ENCODE peak calls at places on chromosomes 13 and 19, in eight cellular contexts. One of them, this sample, is unnamed.
A peak's percentile ranks its signal among the peaks of the same experiment; 100 is the strongest.

GRCh38 chr13:77580748-77581147 is 45.2 kb downstream of the SCEL start:
- DNase-seq in thoracic aorta: no peak
- DNase-seq in WTC11: no peak
- DNase-seq in bronchial epithelial cell: no peak
- DNase-seq in fibroblast of pulmonary artery: no peak
- DNase-seq in astrocyte of the cerebellum: no peak
- DNase-seq in HFF-Myc: no peak
- DNase-seq in adrenal gland: no peak
- DNase-seq in this sample: no peak

GRCh38 chr19:47094557-47095517 is 18.7 kb downstream of the ZC3H4 start:
- DNase-seq in HFF-Myc: no peak
- DNase-seq in adrenal gland: no peak
- DNase-seq in thoracic aorta: no peak
- DNase-seq in fibroblast of pulmonary artery: no peak
- DNase-seq in bronchial epithelial cell: no peak
- DNase-seq in astrocyte of the cerebellum: no peak
- DNase-seq in WTC11: no peak
- DNase-seq in this sample: no peak

GRCh38 chr13:25692156-25692555 is 320.4 kb downstream of the ATP8A2 start:
- DNase-seq in thoracic aorta: no peak
- DNase-seq in fibroblast of pulmonary artery: no peak
- DNase-seq in HFF-Myc: no peak
- DNase-seq in WTC11: no peak
- DNase-seq in bronchial epithelial cell: no peak
- DNase-seq in adrenal gland: no peak
- DNase-seq in astrocyte of the cerebellum: peak; percentile 3
- DNase-seq in this sample: no peak

GRCh38 chr19:29115181-29115580 is 97.8 kb downstream of the UQCRFS1 start:
- DNase-seq in astrocyte of the cerebellum: no peak
- DNase-seq in WTC11: no peak
- DNase-seq in thoracic aorta: no peak
- DNase-seq in bronchial epithelial cell: no peak
- DNase-seq in HFF-Myc: no peak
- DNase-seq in adrenal gland: peak; percentile 10
- DNase-seq in fibroblast of pulmonary artery: no peak
- DNase-seq in this sample: no peak

GRCh38 chr19:49566302-49566701 is 14.1 kb downstream of the NOSIP start:
- DNase-seq in adrenal gland: no peak
- DNase-seq in WTC11: no peak
- DNase-seq in astrocyte of the cerebellum: no peak
- DNase-seq in thoracic aorta: no peak
- DNase-seq in HFF-Myc: no peak
- DNase-seq in bronchial epithelial cell: no peak
- DNase-seq in fibroblast of pulmonary artery: no peak
- DNase-seq in this sample: no peak

GRCh38 chr19:42989851-42990250 is 36.4 kb downstream of the PSG11 start:
- DNase-seq in adrenal gland: no peak
- DNase-seq in WTC11: no peak
- DNase-seq in thoracic aorta: no peak
- DNase-seq in HFF-Myc: no peak
- DNase-seq in bronchial epithelial cell: peak; percentile 96
- DNase-seq in fibroblast of pulmonary artery: no peak
- DNase-seq in astrocyte of the cerebellum: peak; percentile 0
- DNase-seq in this sample: no peak

GRCh38 chr13:114101325-114101821 is 31.1 kb downstream of the RASA3 start:
- DNase-seq in bronchial epithelial cell: no peak
- DNase-seq in thoracic aorta: no peak
- DNase-seq in WTC11: peak; percentile 11
- DNase-seq in astrocyte of the cerebellum: no peak
- DNase-seq in fibroblast of pulmonary artery: no peak
- DNase-seq in HFF-Myc: no peak
- DNase-seq in adrenal gland: no peak
- DNase-seq in this sample: no peak

GRCh38 chr13:65597839-65598818 is 1632.0 kb downstream of the PCDH9 start:
- DNase-seq in bronchial epithelial cell: peak; percentile 5
- DNase-seq in astrocyte of the cerebellum: peak; percentile 50
- DNase-seq in adrenal gland: no peak
- DNase-seq in fibroblast of pulmonary artery: peak; percentile 81
- DNase-seq in HFF-Myc: no peak
- DNase-seq in WTC11: no peak
- DNase-seq in thoracic aorta: no peak
- DNase-seq in this sample: peak; percentile 30

GRCh38 chr13:52016296-52016695 is 4.1 kb downstream of the ALG11 start:
- DNase-seq in fibroblast of pulmonary artery: no peak
- DNase-seq in HFF-Myc: no peak
- DNase-seq in adrenal gland: no peak
- DNase-seq in bronchial epithelial cell: no peak
- DNase-seq in thoracic aorta: no peak
- DNase-seq in astrocyte of the cerebellum: no peak
- DNase-seq in WTC11: no peak
- DNase-seq in this sample: no peak

GRCh38 chr19:16143399-16144215 is at the start of gene HSH2D:
- DNase-seq in WTC11: peak; percentile 73
- DNase-seq in HFF-Myc: no peak
- DNase-seq in astrocyte of the cerebellum: no peak
- DNase-seq in adrenal gland: peak; percentile 67
- DNase-seq in fibroblast of pulmonary artery: no peak
- DNase-seq in bronchial epithelial cell: peak; percentile 52
- DNase-seq in thoracic aorta: no peak
- DNase-seq in this sample: peak; percentile 68

GRCh38 chr13:43924549-43925245 is 45.0 kb downstream of the LACC1 start:
- DNase-seq in adrenal gland: no peak
- DNase-seq in fibroblast of pulmonary artery: no peak
- DNase-seq in astrocyte of the cerebellum: no peak
- DNase-seq in bronchial epithelial cell: no peak
- DNase-seq in WTC11: no peak
- DNase-seq in thoracic aorta: no peak
- DNase-seq in HFF-Myc: no peak
- DNase-seq in this sample: no peak

GRCh38 chr13:90968510-90968909 is 379.0 kb upstream of the MIR17HG start:
- DNase-seq in astrocyte of the cerebellum: no peak
- DNase-seq in bronchial epithelial cell: peak; percentile 29
- DNase-seq in fibroblast of pulmonary artery: peak; percentile 10
- DNase-seq in HFF-Myc: no peak
- DNase-seq in thoracic aorta: no peak
- DNase-seq in adrenal gland: no peak
- DNase-seq in WTC11: peak; percentile 52
- DNase-seq in this sample: peak; percentile 46

GRCh38 chr13:31982124-31982523 is 49.5 kb upstream of the FRY start:
- DNase-seq in WTC11: no peak
- DNase-seq in HFF-Myc: peak; percentile 16
- DNase-seq in thoracic aorta: no peak
- DNase-seq in fibroblast of pulmonary artery: no peak
- DNase-seq in bronchial epithelial cell: peak; percentile 50
- DNase-seq in astrocyte of the cerebellum: no peak
- DNase-seq in adrenal gland: no peak
- DNase-seq in this sample: no peak

GRCh38 chr19:2233601-2234280 is 2.4 kb downstream of the PLEKHJ1 start:
- DNase-seq in WTC11: no peak
- DNase-seq in HFF-Myc: no peak
- DNase-seq in bronchial epithelial cell: no peak
- DNase-seq in adrenal gland: no peak
- DNase-seq in astrocyte of the cerebellum: no peak
- DNase-seq in thoracic aorta: no peak
- DNase-seq in fibroblast of pulmonary artery: no peak
- DNase-seq in this sample: no peak

GRCh38 chr19:2230807-2231533 is 5.2 kb downstream of the PLEKHJ1 start:
- DNase-seq in HFF-Myc: no peak
- DNase-seq in astrocyte of the cerebellum: no peak
- DNase-seq in WTC11: no peak
- DNase-seq in fibroblast of pulmonary artery: no peak
- DNase-seq in thoracic aorta: no peak
- DNase-seq in bronchial epithelial cell: no peak
- DNase-seq in adrenal gland: no peak
- DNase-seq in this sample: no peak

GRCh38 chr19:2230029-2230531 is 6.0 kb downstream of the PLEKHJ1 start:
- DNase-seq in adrenal gland: no peak
- DNase-seq in thoracic aorta: no peak
- DNase-seq in HFF-Myc: no peak
- DNase-seq in astrocyte of the cerebellum: no peak
- DNase-seq in WTC11: no peak
- DNase-seq in bronchial epithelial cell: no peak
- DNase-seq in fibroblast of pulmonary artery: no peak
- DNase-seq in this sample: no peak

GRCh38 chr19:2232286-2233151 is 3.6 kb downstream of the PLEKHJ1 start:
- DNase-seq in thoracic aorta: no peak
- DNase-seq in adrenal gland: no peak
- DNase-seq in HFF-Myc: no peak
- DNase-seq in fibroblast of pulmonary artery: no peak
- DNase-seq in bronchial epithelial cell: no peak
- DNase-seq in astrocyte of the cerebellum: no peak
- DNase-seq in WTC11: no peak
- DNase-seq in this sample: no peak

GRCh38 chr19:2231621-2232221 is 4.4 kb downstream of the PLEKHJ1 start:
- DNase-seq in HFF-Myc: no peak
- DNase-seq in fibroblast of pulmonary artery: no peak
- DNase-seq in adrenal gland: peak; percentile 78
- DNase-seq in WTC11: no peak
- DNase-seq in thoracic aorta: no peak
- DNase-seq in astrocyte of the cerebellum: no peak
- DNase-seq in bronchial epithelial cell: no peak
- DNase-seq in this sample: no peak
- TF ChIP-seq CTCF in HFF-Myc: no peak
- TF ChIP-seq CTCF in fibroblast of pulmonary artery: no peak
- TF ChIP-seq CTCF in adrenal gland: no peak
- TF ChIP-seq CTCF in WTC11: no peak
- TF ChIP-seq CTCF in thoracic aorta: no peak
- TF ChIP-seq CTCF in astrocyte of the cerebellum: peak; percentile 14
- TF ChIP-seq CTCF in bronchial epithelial cell: no peak
- TF ChIP-seq CTCF in this sample: no peak

GRCh38 chr13:38763446-38764381 is 76.8 kb downstream of the FREM2 start:
- DNase-seq in thoracic aorta: no peak
- DNase-seq in adrenal gland: no peak
- DNase-seq in astrocyte of the cerebellum: peak; percentile 24
- DNase-seq in HFF-Myc: peak; percentile 10
- DNase-seq in fibroblast of pulmonary artery: peak; percentile 60
- DNase-seq in WTC11: peak; percentile 22
- DNase-seq in bronchial epithelial cell: peak; percentile 53
- DNase-seq in this sample: peak; percentile 58
- TF ChIP-seq CTCF in thoracic aorta: no peak
- TF ChIP-seq CTCF in adrenal gland: peak; percentile 63
- TF ChIP-seq CTCF in astrocyte of the cerebellum: peak; percentile 75
- TF ChIP-seq CTCF in HFF-Myc: peak; percentile 43
- TF ChIP-seq CTCF in fibroblast of pulmonary artery: peak; percentile 82
- TF ChIP-seq CTCF in WTC11: no peak
- TF ChIP-seq CTCF in bronchial epithelial cell: peak; percentile 55
- TF ChIP-seq CTCF in this sample: peak; percentile 53

GRCh38 chr19:5652261-5652660 is 28.1 kb downstream of the MICOS13 start:
- DNase-seq in HFF-Myc: no peak
- DNase-seq in bronchial epithelial cell: no peak
- DNase-seq in thoracic aorta: no peak
- DNase-seq in astrocyte of the cerebellum: no peak
- DNase-seq in adrenal gland: no peak
- DNase-seq in WTC11: no peak
- DNase-seq in fibroblast of pulmonary artery: no peak
- DNase-seq in this sample: no peak

GRCh38 chr19:5648464-5648863 is 25.6 kb downstream of the SAFB start:
- DNase-seq in fibroblast of pulmonary artery: no peak
- DNase-seq in thoracic aorta: no peak
- DNase-seq in astrocyte of the cerebellum: no peak
- DNase-seq in HFF-Myc: no peak
- DNase-seq in WTC11: no peak
- DNase-seq in adrenal gland: no peak
- DNase-seq in bronchial epithelial cell: no peak
- DNase-seq in this sample: no peak

GRCh38 chr19:5654931-5655330 is 25.4 kb downstream of the MICOS13 start:
- DNase-seq in WTC11: no peak
- DNase-seq in astrocyte of the cerebellum: no peak
- DNase-seq in HFF-Myc: no peak
- DNase-seq in bronchial epithelial cell: no peak
- DNase-seq in thoracic aorta: no peak
- DNase-seq in fibroblast of pulmonary artery: no peak
- DNase-seq in adrenal gland: no peak
- DNase-seq in this sample: no peak

GRCh38 chr19:5655412-5655811 is 24.9 kb downstream of the MICOS13 start:
- DNase-seq in astrocyte of the cerebellum: no peak
- DNase-seq in adrenal gland: no peak
- DNase-seq in HFF-Myc: no peak
- DNase-seq in bronchial epithelial cell: no peak
- DNase-seq in WTC11: no peak
- DNase-seq in thoracic aorta: no peak
- DNase-seq in fibroblast of pulmonary artery: no peak
- DNase-seq in this sample: no peak

GRCh38 chr19:5651361-5651760 is 28.5 kb downstream of the SAFB start:
- DNase-seq in HFF-Myc: no peak
- DNase-seq in thoracic aorta: no peak
- DNase-seq in adrenal gland: no peak
- DNase-seq in astrocyte of the cerebellum: no peak
- DNase-seq in fibroblast of pulmonary artery: no peak
- DNase-seq in WTC11: no peak
- DNase-seq in bronchial epithelial cell: no peak
- DNase-seq in this sample: no peak
- TF ChIP-seq CTCF in HFF-Myc: no peak
- TF ChIP-seq CTCF in thoracic aorta: no peak
- TF ChIP-seq CTCF in adrenal gland: no peak
- TF ChIP-seq CTCF in astrocyte of the cerebellum: peak; percentile 8
- TF ChIP-seq CTCF in fibroblast of pulmonary artery: no peak
- TF ChIP-seq CTCF in WTC11: no peak
- TF ChIP-seq CTCF in bronchial epithelial cell: no peak
- TF ChIP-seq CTCF in this sample: no peak

GRCh38 chr13:20332361-20333096 is 100.4 kb upstream of the GJB6 start:
- DNase-seq in thoracic aorta: no peak
- DNase-seq in adrenal gland: no peak
- DNase-seq in fibroblast of pulmonary artery: peak; percentile 8
- DNase-seq in bronchial epithelial cell: peak; percentile 74
- DNase-seq in astrocyte of the cerebellum: no peak
- DNase-seq in HFF-Myc: no peak
- DNase-seq in WTC11: no peak
- DNase-seq in this sample: peak; percentile 55

GRCh38 chr13:20331949-20332348 is 99.8 kb upstream of the GJB6 start:
- DNase-seq in bronchial epithelial cell: no peak
- DNase-seq in thoracic aorta: no peak
- DNase-seq in WTC11: no peak
- DNase-seq in fibroblast of pulmonary artery: no peak
- DNase-seq in HFF-Myc: no peak
- DNase-seq in adrenal gland: no peak
- DNase-seq in astrocyte of the cerebellum: no peak
- DNase-seq in this sample: no peak

GRCh38 chr13:20334309-20334708 is 102.2 kb upstream of the GJB6 start:
- DNase-seq in thoracic aorta: no peak
- DNase-seq in HFF-Myc: no peak
- DNase-seq in bronchial epithelial cell: no peak
- DNase-seq in astrocyte of the cerebellum: no peak
- DNase-seq in WTC11: no peak
- DNase-seq in adrenal gland: no peak
- DNase-seq in fibroblast of pulmonary artery: no peak
- DNase-seq in this sample: no peak

GRCh38 chr13:20326809-20327208 is 94.7 kb upstream of the GJB6 start:
- DNase-seq in bronchial epithelial cell: no peak
- DNase-seq in WTC11: no peak
- DNase-seq in astrocyte of the cerebellum: no peak
- DNase-seq in fibroblast of pulmonary artery: no peak
- DNase-seq in HFF-Myc: no peak
- DNase-seq in adrenal gland: no peak
- DNase-seq in thoracic aorta: no peak
- DNase-seq in this sample: no peak

DNA sequence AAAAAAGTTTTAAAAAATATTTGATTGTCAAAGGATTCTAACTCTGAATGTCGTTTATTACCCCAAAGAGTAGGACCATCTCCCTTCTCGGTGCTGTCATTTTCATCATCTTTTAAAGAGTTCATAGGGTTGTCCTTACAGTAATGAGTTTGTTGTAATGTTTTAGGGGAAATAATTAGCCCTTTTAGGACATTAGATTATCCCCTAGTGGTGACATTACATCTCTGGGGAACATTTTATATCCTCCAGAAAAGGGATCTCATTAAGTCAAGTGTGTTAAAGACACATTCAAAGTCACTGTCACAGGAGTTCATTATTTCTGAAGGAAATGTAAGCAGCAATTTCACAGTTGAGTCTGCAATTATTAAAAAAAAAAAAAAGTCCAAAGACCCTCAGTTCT is 99.3 kb upstream of the GJB6 start:
- DNase-seq in astrocyte of the cerebellum: no peak
- DNase-seq in HFF-Myc: no peak
- DNase-seq in WTC11: no peak
- DNase-seq in adrenal gland: no peak
- DNase-seq in bronchial epithelial cell: no peak
- DNase-seq in fibroblast of pulmonary artery: no peak
- DNase-seq in thoracic aorta: no peak
- DNase-seq in this sample: no peak
- TF ChIP-seq CTCF in astrocyte of the cerebellum: no peak
- TF ChIP-seq CTCF in HFF-Myc: no peak
- TF ChIP-seq CTCF in WTC11: no peak
- TF ChIP-seq CTCF in adrenal gland: no peak
- TF ChIP-seq CTCF in bronchial epithelial cell: no peak
- TF ChIP-seq CTCF in fibroblast of pulmonary artery: peak; percentile 8
- TF ChIP-seq CTCF in thoracic aorta: no peak
- TF ChIP-seq CTCF in this sample: no peak